ENCODE peak calls at places on chromosome 10, in five cellular contexts. J, G, X, Z and Q are unnamed samples. For H3K4me1, the result is how much of the 10 kb centered on the place peaks cover.

GRCh38 chr10:108848016-108848415 is 1075.3 kb downstream of the XPNPEP1 start:
- DNase-seq in J (no peak), G (no peak), X (no peak), Z (no peak), Q (no peak)

GRCh38 chr10:15344256-15344875 is 26.7 kb downstream of the FAM171A1 start:
- DNase-seq in J (no peak), G (no peak), X (no peak), Z (no peak), Q (no peak)

GRCh38 chr10:131905603-131906268 is 4.9 kb downstream of the PPP2R2D start:
- DNase-seq in J (no peak), G (no peak), X (peak), Z (no peak), Q (no peak)

GRCh38 chr10:14555806-14556205 is 218.9 kb downstream of the FAM107B start:
- DNase-seq in J (no peak), G (peak), X (no peak), Z (no peak), Q (peak)

GRCh38 chr10:24439935-24440334 is 231.0 kb downstream of the KIAA1217 start:
- DNase-seq in J (no peak), G (no peak), X (no peak), Z (no peak), Q (no peak)

GRCh38 chr10:44576715-44577191 is 191.9 kb upstream of the CXCL12 start:
- DNase-seq in J (no peak), G (no peak), X (no peak), Z (peak), Q (no peak)

GRCh38 chr10:15624405-15625191 is 95.1 kb downstream of the ITGA8 start:
- DNase-seq in J (no peak), G (no peak), X (no peak), Z (no peak), Q (no peak)

GRCh38 chr10:76558586-76558985 is 1079.0 kb downstream of the KCNMA1 start:
- DNase-seq in J (no peak), G (no peak), X (no peak), Z (no peak), Q (no peak)

GRCh38 chr10:48716393-48716792 is 31.7 kb downstream of the WDFY4 start:
- DNase-seq in J (no peak), G (no peak), X (no peak), Z (no peak), Q (no peak)
- H3K4me1 ChIP-seq in J (under half), G (under half), X (under half), Z (under half), Q (under half)

DNA sequence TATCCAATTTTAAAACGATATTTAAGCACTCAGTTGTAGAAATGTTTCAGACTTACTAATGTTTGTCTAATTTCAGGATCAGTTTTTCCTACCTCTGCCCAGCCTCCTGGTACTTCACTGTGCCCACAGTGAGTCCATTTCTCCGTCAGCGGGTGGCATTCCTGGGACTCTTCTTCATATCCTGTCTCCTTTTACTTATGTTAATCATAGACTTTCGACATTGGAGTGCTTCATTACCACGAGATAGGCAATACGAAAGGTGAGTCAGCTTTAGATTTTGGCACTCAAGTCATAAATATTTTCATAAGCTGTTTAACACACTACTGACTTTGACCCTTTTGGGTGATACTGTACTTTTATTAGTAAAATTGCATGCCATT is 2.1 kb downstream of the ENTPD7 start:
- DNase-seq in J (no peak), G (no peak), X (no peak), Z (no peak), Q (no peak)
- H3K4me3 ChIP-seq in J (no peak), G (no peak), X (no peak), Z (no peak), Q (no peak)

DNA sequence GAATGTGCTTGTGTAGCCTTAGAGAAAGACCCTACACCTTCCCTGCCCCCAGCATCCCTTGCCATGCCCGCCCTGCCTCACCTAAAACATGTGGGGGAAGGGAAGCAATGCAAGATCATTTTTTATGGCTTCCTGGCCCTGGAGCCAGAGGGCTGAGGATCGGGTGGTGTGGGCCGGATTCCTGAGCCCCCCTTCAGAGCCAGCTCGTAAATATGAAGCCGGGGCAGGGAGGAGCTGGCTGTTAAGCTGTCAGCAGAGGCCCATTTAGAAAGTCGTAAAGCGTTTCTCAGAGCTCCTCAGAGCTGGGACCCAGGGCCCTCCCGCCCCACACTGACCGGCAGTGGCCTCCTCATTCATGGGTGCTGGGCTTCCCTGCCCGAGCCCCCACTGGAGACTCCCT is 23.9 kb downstream of the UNC5B start:
- DNase-seq in J (no peak), G (no peak), X (no peak), Z (no peak), Q (peak)
- H3K4me1 ChIP-seq in J (under half), G (under half), X (under half), Z (under half), Q (under half)

GRCh38 chr10:104639595-104640338 is 1.3 kb upstream of the SORCS3 start:
- DNase-seq in J (no peak), G (peak), X (no peak), Z (no peak), Q (no peak)

GRCh38 chr10:104642001-104642270 is 846 bp downstream of the SORCS3 start:
- DNase-seq in J (no peak), G (peak), X (no peak), Z (no peak), Q (no peak)

GRCh38 chr10:104638861-104639594 is 2.1 kb upstream of the SORCS3 start:
- DNase-seq in J (no peak), G (peak), X (no peak), Z (no peak), Q (no peak)

GRCh38 chr10:104641150-104642000 is at the start of gene SORCS3:
- DNase-seq in J (no peak), G (peak), X (no peak), Z (no peak), Q (no peak)

GRCh38 chr10:104640339-104641149 is 546 bp upstream of the SORCS3 start:
- DNase-seq in J (no peak), G (peak), X (no peak), Z (no peak), Q (no peak)
- H3K4me3 ChIP-seq in J (no peak), G (peak), X (no peak), Z (peak), Q (no peak)

GRCh38 chr10:69319911-69320316 is 41.6 kb downstream of the HK1 start:
- DNase-seq in J (no peak), G (no peak), X (no peak), Z (no peak), Q (no peak)
- H3K4me1 ChIP-seq in J (under half), G (under half), X (under half), Z (under half), Q (under half)

DNA sequence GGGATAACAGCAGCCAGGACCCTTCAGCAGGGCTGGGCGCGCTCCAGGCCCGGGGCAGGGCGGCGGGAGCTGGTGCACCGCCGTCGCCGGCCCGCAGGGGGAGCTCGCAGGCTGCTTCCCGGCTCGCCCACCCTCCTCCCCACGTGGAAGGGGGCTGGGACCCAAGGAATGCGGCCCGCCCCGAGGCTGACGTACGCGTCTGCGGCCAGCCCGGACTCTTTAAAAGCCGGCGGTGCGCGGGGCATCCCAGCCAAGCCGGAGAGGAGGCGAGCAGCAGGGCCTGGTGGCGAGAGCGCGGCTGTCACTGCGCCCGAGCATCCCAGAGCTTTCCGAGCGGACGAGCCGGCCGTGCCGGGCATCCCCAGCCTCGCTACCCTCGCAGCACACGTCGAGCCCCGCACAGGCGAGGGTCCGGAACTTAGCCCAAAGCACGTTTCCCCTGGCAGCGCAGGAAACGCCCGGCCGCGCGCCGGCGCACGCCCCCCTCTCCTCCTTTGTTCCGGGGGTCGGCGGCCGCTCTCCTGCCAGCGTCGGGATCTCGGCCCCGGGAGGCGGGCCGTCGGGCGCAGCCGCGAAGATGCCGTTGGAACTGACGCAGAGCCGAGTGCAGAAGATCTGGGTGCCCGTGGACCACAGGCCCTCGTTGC is at the start of gene PFKFB3:
- DNase-seq in J (peak), G (peak), X (peak), Z (peak), Q (peak)
- H3K4me3 ChIP-seq in J (peak), G (peak), X (peak), Z (peak), Q (peak)

GRCh38 chr10:86662186-86663045 is 5.9 kb upstream of the LDB3 start:
- DNase-seq in J (no peak), G (no peak), X (no peak), Z (no peak), Q (no peak)
- H3K4me1 ChIP-seq in J (under half), G (under half), X (under half), Z (under half), Q (under half)

GRCh38 chr10:119377905-119378736 is 164.4 kb downstream of the RGS10 start:
- DNase-seq in J (no peak), G (peak), X (no peak), Z (no peak), Q (no peak)
- H3K4me3 ChIP-seq in J (no peak), G (no peak), X (no peak), Z (peak), Q (no peak)

DNA sequence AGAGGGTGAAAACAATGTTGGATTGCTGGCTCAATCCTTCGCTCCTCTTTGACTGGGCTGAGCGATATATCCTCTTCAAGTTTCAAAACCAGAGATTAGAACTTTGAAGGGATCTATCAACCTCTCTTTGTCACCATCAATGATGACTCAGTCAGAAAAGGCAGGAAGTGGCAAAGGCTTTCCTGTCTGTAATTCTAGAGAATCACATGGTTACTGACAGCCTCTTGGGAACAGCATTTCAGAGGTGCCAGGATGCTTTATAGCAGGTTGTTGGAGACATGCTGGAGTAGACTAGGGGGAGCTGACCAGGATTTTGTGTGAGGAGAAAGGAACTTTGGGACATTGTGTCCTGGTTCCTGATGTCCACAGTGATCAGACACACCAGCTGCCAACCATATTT is 81.3 kb downstream of the PRKCQ start:
- DNase-seq in J (no peak), G (no peak), X (no peak), Z (no peak), Q (no peak)
- H3K4me1 ChIP-seq in J (under half), G (under half), X (under half), Z (under half), Q (under half)

GRCh38 chr10:86673216-86673826 is 5.0 kb downstream of the LDB3 start:
- DNase-seq in J (no peak), G (no peak), X (no peak), Z (no peak), Q (no peak)
- H3K4me3 ChIP-seq in J (no peak), G (no peak), X (no peak), Z (no peak), Q (no peak)